ENCODE peak calls at places on chromosome 5, in six cellular contexts. L is fibroblast of pulmonary artery, H is cardiac fibroblast, I is progenitor cell of endocrine pancreas, A is lower leg skin, W is nephron progenitor cell. K is an unnamed sample.

GRCh38 chr5:4228708-4229107 is 633.1 kb downstream of the IRX1 start:
- DNase-seq in W (no peak), A (no peak), H (no peak), L (no peak), I (no peak), K (no peak)

GRCh38 chr5:140402258-140403074 is 833 bp downstream of the ANKHD1 start:
- DNase-seq in I (peak), L (peak), H (peak), W (peak), A (peak), K (peak)

GRCh38 chr5:179311581-179311980 is 33.7 kb downstream of the ADAMTS2 start:
- DNase-seq in A (peak), H (no peak), I (no peak), L (no peak), W (no peak), K (no peak)

GRCh38 chr5:61048534-61048933 is 103.5 kb downstream of the NDUFAF2 start:
- DNase-seq in I (no peak), L (peak), A (no peak), W (no peak), H (peak), K (no peak)

GRCh38 chr5:68504306-68504705 is 288.8 kb downstream of the PIK3R1 start:
- DNase-seq in H (no peak), W (no peak), I (no peak), A (no peak), L (no peak), K (no peak)

GRCh38 chr5:69129413-69129812 is 35.6 kb downstream of the SLC30A5 start:
- DNase-seq in L (peak), I (no peak), A (no peak), H (peak), W (no peak), K (no peak)

GRCh38 chr5:661891-662750 is 31.0 kb downstream of the TPPP start:
- DNase-seq in L (no peak), A (no peak), I (no peak), H (no peak), W (no peak), K (no peak)

GRCh38 chr5:111367081-111367480 is 142.9 kb downstream of the CAMK4 start:
- DNase-seq in A (no peak), W (no peak), L (peak), I (no peak), H (peak), K (no peak)

GRCh38 chr5:76082790-76083554 is at the start of gene SV2C:
- DNase-seq in W (peak), L (no peak), I (peak), H (peak), A (no peak), K (no peak)

DNA sequence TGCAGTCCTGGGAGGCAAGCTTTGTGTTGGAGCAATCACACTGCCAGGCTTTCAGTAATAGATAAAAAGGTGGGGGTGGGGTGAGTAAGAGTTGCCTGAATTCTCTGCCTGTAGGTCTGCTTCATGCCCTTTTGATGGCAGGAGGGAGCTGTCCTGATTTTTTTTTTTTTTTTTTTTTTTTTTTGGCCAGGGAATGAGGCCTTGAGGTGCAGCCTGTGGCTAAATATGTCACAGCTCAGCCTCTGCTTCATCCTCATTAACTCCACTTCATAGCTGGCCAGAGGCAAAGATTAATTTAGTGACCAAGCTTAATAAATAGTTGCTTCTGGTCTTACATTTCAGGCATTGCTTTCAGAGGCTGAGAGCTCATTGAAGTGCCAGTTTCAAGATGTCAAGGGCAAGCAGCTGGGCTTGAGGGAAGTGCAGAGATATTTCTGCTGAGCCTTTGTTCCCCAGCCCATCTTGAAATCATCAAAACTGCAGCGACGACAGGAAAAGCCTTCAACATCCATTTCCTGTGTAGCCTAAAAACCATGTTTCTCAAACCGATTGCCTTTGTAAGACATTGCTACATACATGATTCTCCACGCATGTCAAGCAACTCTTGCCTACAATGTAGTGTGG is 134.7 kb downstream of the MACIR start:
- DNase-seq in L (peak), A (no peak), W (no peak), I (no peak), H (peak), K (no peak)
- TF ChIP-seq CTCF in L (peak), A (no peak), W (no peak), I (no peak), H (peak), K (no peak)

GRCh38 chr5:8114597-8115266 is 245.8 kb downstream of the MTRR start:
- DNase-seq in H (no peak), A (no peak), W (no peak), L (no peak), I (no peak), K (no peak)
- TF ChIP-seq CTCF in H (no peak), A (no peak), W (no peak), L (no peak), I (no peak), K (no peak)

GRCh38 chr5:17340363-17340762 is 122.9 kb downstream of the BASP1 start:
- DNase-seq in L (no peak), I (no peak), A (no peak), W (no peak), H (no peak), K (no peak)

GRCh38 chr5:17339841-17340240 is 122.4 kb downstream of the BASP1 start:
- DNase-seq in L (no peak), A (no peak), I (no peak), H (no peak), W (no peak), K (no peak)

GRCh38 chr5:17333755-17334154 is 116.3 kb downstream of the BASP1 start:
- DNase-seq in I (no peak), L (no peak), A (no peak), W (no peak), H (no peak), K (no peak)

GRCh38 chr5:17331649-17332048 is 114.2 kb downstream of the BASP1 start:
- DNase-seq in W (no peak), I (no peak), A (no peak), H (no peak), L (no peak), K (no peak)

GRCh38 chr5:17336054-17336453 is 118.6 kb downstream of the BASP1 start:
- DNase-seq in A (no peak), I (no peak), W (no peak), H (no peak), L (no peak), K (no peak)
- TF ChIP-seq CTCF in A (no peak), I (no peak), W (no peak), H (no peak), L (no peak), K (no peak)

GRCh38 chr5:151448038-151448985 is 909 bp downstream of the SLC36A1 start:
- DNase-seq in A (peak), W (peak), L (no peak), H (no peak), I (peak), K (no peak)
- TF ChIP-seq CTCF in A (no peak), W (peak), L (peak), H (peak), I (peak), K (no peak)

DNA sequence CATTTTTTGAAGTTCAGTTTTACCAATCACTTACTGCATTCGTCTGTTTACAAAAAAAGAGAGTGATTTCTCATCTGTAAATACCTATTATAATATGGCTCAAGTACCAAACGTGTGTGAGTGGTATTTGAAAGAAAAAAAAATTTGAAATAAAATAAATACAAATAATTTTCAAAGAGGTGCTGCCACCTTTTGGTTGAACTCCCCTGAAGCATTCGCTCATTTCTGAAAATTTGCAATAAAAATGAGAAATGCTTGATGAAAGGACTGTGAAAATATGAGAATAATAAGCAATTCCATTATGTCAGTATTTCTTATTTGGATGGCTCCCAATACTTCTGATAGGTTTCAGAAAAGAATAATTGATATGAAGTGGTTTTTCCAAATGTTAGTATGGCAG is 409.9 kb downstream of the CTNND2 start:
- DNase-seq in W (no peak), A (no peak), L (peak), H (peak), I (no peak), K (no peak)
- TF ChIP-seq CTCF in W (peak), A (no peak), L (peak), H (peak), I (peak), K (no peak)